ENCODE peak calls at places on chromosomes 6 and 20, in four cellular contexts. One of them, this sample, is unnamed.

GRCh38 chr20:52103911-52104545 is 87.6 kb downstream of the ZFP64 start:
- DNase-seq in foreskin fibroblast: no peak
- DNase-seq in CD8-positive, alpha-beta T cell: no peak
- DNase-seq in endothelial cell: peak
- DNase-seq in this sample: no peak

GRCh38 chr6:19979059-19979458 is 141.9 kb downstream of the ID4 start:
- DNase-seq in foreskin fibroblast: no peak
- DNase-seq in CD8-positive, alpha-beta T cell: no peak
- DNase-seq in endothelial cell: no peak
- DNase-seq in this sample: no peak

GRCh38 chr6:138577151-138577915 is 78.0 kb upstream of the NHSL1 start:
- DNase-seq in endothelial cell: no peak
- DNase-seq in foreskin fibroblast: no peak
- DNase-seq in CD8-positive, alpha-beta T cell: no peak
- DNase-seq in this sample: no peak

GRCh38 chr6:41638801-41639555 is 710 bp downstream of the MDFI start:
- DNase-seq in CD8-positive, alpha-beta T cell: no peak
- DNase-seq in endothelial cell: peak
- DNase-seq in foreskin fibroblast: no peak
- DNase-seq in this sample: no peak

GRCh38 chr6:61606500-61606899 is 679.5 kb downstream of the KHDRBS2 start:
- DNase-seq in CD8-positive, alpha-beta T cell: no peak
- DNase-seq in foreskin fibroblast: no peak
- DNase-seq in endothelial cell: no peak
- DNase-seq in this sample: no peak

GRCh38 chr6:87391334-87391733 is 16.4 kb upstream of the CFAP206 start:
- DNase-seq in CD8-positive, alpha-beta T cell: no peak
- DNase-seq in foreskin fibroblast: no peak
- DNase-seq in endothelial cell: peak
- DNase-seq in this sample: peak

GRCh38 chr6:161044335-161044734 is 52.8 kb downstream of the MAP3K4 start:
- DNase-seq in endothelial cell: no peak
- DNase-seq in CD8-positive, alpha-beta T cell: no peak
- DNase-seq in foreskin fibroblast: no peak
- DNase-seq in this sample: no peak

GRCh38 chr6:98832282-98833100 is 1.9 kb upstream of the POU3F2 start:
- DNase-seq in endothelial cell: peak
- DNase-seq in foreskin fibroblast: peak
- DNase-seq in CD8-positive, alpha-beta T cell: no peak
- DNase-seq in this sample: no peak

GRCh38 chr20:36925234-36925633 is 26.3 kb downstream of the SAMHD1 start:
- DNase-seq in foreskin fibroblast: no peak
- DNase-seq in CD8-positive, alpha-beta T cell: no peak
- DNase-seq in endothelial cell: no peak
- DNase-seq in this sample: no peak

GRCh38 chr6:106177786-106178185 is 91.7 kb downstream of the PRDM1 start:
- DNase-seq in foreskin fibroblast: no peak
- DNase-seq in endothelial cell: no peak
- DNase-seq in CD8-positive, alpha-beta T cell: no peak
- DNase-seq in this sample: no peak

GRCh38 chr6:136063095-136063494 is 187.0 kb downstream of the MTFR2 start:
- DNase-seq in endothelial cell: no peak
- DNase-seq in foreskin fibroblast: no peak
- DNase-seq in CD8-positive, alpha-beta T cell: no peak
- DNase-seq in this sample: no peak

GRCh38 chr6:140134224-140134623 is 759.8 kb upstream of the CITED2 start:
- DNase-seq in endothelial cell: no peak
- DNase-seq in CD8-positive, alpha-beta T cell: no peak
- DNase-seq in foreskin fibroblast: no peak
- DNase-seq in this sample: no peak

GRCh38 chr6:131125431-131125830 is 9.8 kb upstream of the AKAP7 start:
- DNase-seq in CD8-positive, alpha-beta T cell: no peak
- DNase-seq in endothelial cell: no peak
- DNase-seq in foreskin fibroblast: peak
- DNase-seq in this sample: no peak

GRCh38 chr6:54856137-54856536 is 9.6 kb downstream of the FAM83B start:
- DNase-seq in endothelial cell: no peak
- DNase-seq in foreskin fibroblast: no peak
- DNase-seq in CD8-positive, alpha-beta T cell: no peak
- DNase-seq in this sample: peak

GRCh38 chr6:48765352-48765961 is 654.5 kb upstream of the PTCHD4 start:
- DNase-seq in endothelial cell: peak
- DNase-seq in CD8-positive, alpha-beta T cell: no peak
- DNase-seq in foreskin fibroblast: peak
- DNase-seq in this sample: peak

GRCh38 chr20:17558154-17558940 is 11.5 kb upstream of the DSTN start:
- DNase-seq in CD8-positive, alpha-beta T cell: no peak
- DNase-seq in foreskin fibroblast: peak
- DNase-seq in endothelial cell: no peak
- DNase-seq in this sample: peak

GRCh38 chr6:127904160-127904559 is 3.3 kb upstream of the THEMIS start:
- DNase-seq in CD8-positive, alpha-beta T cell: no peak
- DNase-seq in endothelial cell: no peak
- DNase-seq in foreskin fibroblast: no peak
- DNase-seq in this sample: no peak

GRCh38 chr20:62067547-62068260 is 2.0 kb upstream of the TAF4 start:
- DNase-seq in foreskin fibroblast: no peak
- DNase-seq in endothelial cell: no peak
- DNase-seq in CD8-positive, alpha-beta T cell: no peak
- DNase-seq in this sample: no peak

GRCh38 chr6:105135056-105135455 is 44.8 kb downstream of the POPDC3 start:
- DNase-seq in foreskin fibroblast: no peak
- DNase-seq in CD8-positive, alpha-beta T cell: no peak
- DNase-seq in endothelial cell: no peak
- DNase-seq in this sample: peak

GRCh38 chr6:128725271-128726233 is 157.4 kb upstream of the LAMA2 start:
- DNase-seq in endothelial cell: peak
- DNase-seq in foreskin fibroblast: peak
- DNase-seq in CD8-positive, alpha-beta T cell: no peak
- DNase-seq in this sample: peak

DNA sequence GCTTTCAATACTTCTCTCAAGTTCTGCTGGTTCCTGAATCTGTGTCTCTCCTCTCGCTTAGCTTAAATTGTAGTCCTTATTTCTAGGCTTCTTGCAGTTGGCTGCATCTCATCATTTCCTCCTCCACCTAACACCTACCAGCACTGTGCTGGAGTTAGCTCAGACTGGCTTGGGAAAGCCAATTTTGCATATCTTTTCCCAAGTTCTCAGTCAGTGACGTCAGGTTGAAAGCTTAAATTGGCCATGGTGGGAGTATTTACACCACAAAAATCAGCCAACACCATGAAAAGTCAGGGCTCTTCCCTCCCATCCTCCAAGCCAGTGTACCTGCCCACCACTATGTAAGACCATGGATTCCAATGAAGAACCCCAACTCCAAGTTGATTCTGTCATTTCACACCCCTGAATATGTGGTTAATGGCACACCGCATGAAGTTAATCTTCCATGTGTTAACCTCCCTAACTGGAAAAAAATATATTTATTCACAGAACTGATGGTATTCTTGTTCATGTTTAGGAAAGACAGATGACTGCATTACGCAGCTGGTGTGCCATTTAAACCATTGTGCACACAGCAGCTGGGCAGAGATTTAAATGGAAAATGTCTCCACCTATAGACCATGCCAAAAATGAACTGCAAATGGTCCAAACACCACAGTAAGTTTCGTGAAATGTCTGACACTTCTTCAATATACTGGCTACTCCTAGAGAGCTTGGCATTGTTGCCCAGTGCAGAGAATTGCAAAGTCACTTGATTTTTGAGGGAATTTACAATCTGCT is 274.1 kb upstream of the MAP3K7 start:
- DNase-seq in endothelial cell: no peak
- DNase-seq in CD8-positive, alpha-beta T cell: no peak
- DNase-seq in foreskin fibroblast: no peak
- DNase-seq in this sample: no peak
- TF ChIP-seq CTCF in endothelial cell: no peak
- TF ChIP-seq CTCF in CD8-positive, alpha-beta T cell: no peak
- TF ChIP-seq CTCF in foreskin fibroblast: no peak
- TF ChIP-seq CTCF in this sample: no peak

GRCh38 chr20:41888434-41888833 is 270.3 kb upstream of the CHD6 start:
- DNase-seq in CD8-positive, alpha-beta T cell: no peak
- DNase-seq in foreskin fibroblast: no peak
- DNase-seq in endothelial cell: no peak
- DNase-seq in this sample: no peak

GRCh38 chr20:41887500-41887899 is 269.3 kb upstream of the CHD6 start:
- DNase-seq in endothelial cell: no peak
- DNase-seq in foreskin fibroblast: no peak
- DNase-seq in CD8-positive, alpha-beta T cell: no peak
- DNase-seq in this sample: no peak

GRCh38 chr20:41889125-41889870 is 271.1 kb upstream of the CHD6 start:
- DNase-seq in endothelial cell: no peak
- DNase-seq in foreskin fibroblast: no peak
- DNase-seq in CD8-positive, alpha-beta T cell: no peak
- DNase-seq in this sample: peak

GRCh38 chr20:41892031-41892430 is 273.9 kb upstream of the CHD6 start:
- DNase-seq in endothelial cell: no peak
- DNase-seq in foreskin fibroblast: no peak
- DNase-seq in CD8-positive, alpha-beta T cell: no peak
- DNase-seq in this sample: no peak

DNA sequence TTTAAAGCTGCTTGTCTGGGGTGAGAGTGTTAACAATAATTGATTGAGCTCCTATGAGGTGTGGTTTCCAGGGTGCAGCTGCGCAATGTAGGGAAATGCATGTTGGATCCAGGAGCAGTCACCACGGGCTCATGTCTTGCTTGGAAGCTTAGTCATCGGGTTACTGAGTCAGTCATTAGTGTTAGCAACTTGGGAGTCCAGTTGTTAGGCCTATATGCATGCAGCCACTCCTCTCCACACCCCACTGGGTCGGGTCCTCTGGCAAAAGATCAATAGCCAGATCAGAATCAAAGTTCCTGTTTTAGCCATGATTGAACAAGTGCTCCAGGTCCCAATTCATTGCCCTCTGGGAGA is 271.7 kb upstream of the CHD6 start:
- DNase-seq in CD8-positive, alpha-beta T cell: no peak
- DNase-seq in foreskin fibroblast: no peak
- DNase-seq in endothelial cell: no peak
- DNase-seq in this sample: peak
- TF ChIP-seq CTCF in CD8-positive, alpha-beta T cell: no peak
- TF ChIP-seq CTCF in foreskin fibroblast: no peak
- TF ChIP-seq CTCF in endothelial cell: no peak
- TF ChIP-seq CTCF in this sample: no peak

DNA sequence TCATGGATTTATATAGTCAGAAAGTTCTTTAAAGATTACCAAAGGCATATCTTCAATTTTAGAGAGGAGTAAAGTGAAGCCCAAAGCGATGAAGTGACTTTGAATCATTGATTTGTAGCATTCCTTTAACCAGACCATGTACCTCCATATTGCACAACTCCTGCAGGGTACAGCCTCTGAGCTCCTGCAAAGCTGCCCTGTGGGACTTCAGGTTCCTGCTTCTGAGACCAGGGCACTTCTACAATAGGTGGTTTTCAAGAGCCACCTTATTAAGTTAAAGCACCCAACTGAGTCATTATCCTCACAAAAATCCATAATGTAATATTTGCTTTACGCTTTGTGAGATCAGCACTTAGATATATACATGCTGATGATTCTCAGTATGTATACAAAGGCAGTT is 270.7 kb upstream of the RGS17 start:
- DNase-seq in endothelial cell: no peak
- DNase-seq in foreskin fibroblast: no peak
- DNase-seq in CD8-positive, alpha-beta T cell: no peak
- DNase-seq in this sample: peak
- TF ChIP-seq CTCF in endothelial cell: no peak
- TF ChIP-seq CTCF in foreskin fibroblast: no peak
- TF ChIP-seq CTCF in CD8-positive, alpha-beta T cell: no peak
- TF ChIP-seq CTCF in this sample: no peak

GRCh38 chr6:70709826-70710225 is 42.1 kb downstream of the SMAP1 start:
- DNase-seq in endothelial cell: no peak
- DNase-seq in CD8-positive, alpha-beta T cell: no peak
- DNase-seq in foreskin fibroblast: peak
- DNase-seq in this sample: peak

GRCh38 chr6:70708448-70708847 is 40.8 kb downstream of the SMAP1 start:
- DNase-seq in CD8-positive, alpha-beta T cell: no peak
- DNase-seq in endothelial cell: no peak
- DNase-seq in foreskin fibroblast: no peak
- DNase-seq in this sample: no peak

GRCh38 chr6:70705772-70706171 is 38.1 kb downstream of the SMAP1 start:
- DNase-seq in endothelial cell: no peak
- DNase-seq in CD8-positive, alpha-beta T cell: no peak
- DNase-seq in foreskin fibroblast: no peak
- DNase-seq in this sample: no peak

GRCh38 chr6:70707893-70708292 is 40.2 kb downstream of the SMAP1 start:
- DNase-seq in foreskin fibroblast: no peak
- DNase-seq in CD8-positive, alpha-beta T cell: no peak
- DNase-seq in endothelial cell: no peak
- DNase-seq in this sample: no peak

GRCh38 chr6:70706491-70707123 is 38.9 kb downstream of the SMAP1 start:
- DNase-seq in CD8-positive, alpha-beta T cell: peak
- DNase-seq in foreskin fibroblast: peak
- DNase-seq in endothelial cell: peak
- DNase-seq in this sample: peak
- TF ChIP-seq CTCF in CD8-positive, alpha-beta T cell: peak
- TF ChIP-seq CTCF in foreskin fibroblast: peak
- TF ChIP-seq CTCF in endothelial cell: peak
- TF ChIP-seq CTCF in this sample: peak

This sample was measured in Calu3.